ENCODE peak calls at places on chromosomes 11 and 22, in six cellular contexts. A is EH; N is HEK293T; Y is activated T-cell treated with anti-CD3 and anti-CD28 coated beads, Interleukin-2, amount 50 U/mL, for 24 hours; S is heart left ventricle; T is T-helper 17 cell. H is an unnamed sample.

GRCh38 chr11:87528752-87529151 is 491.0 kb downstream of the TMEM135 start:
- DNase-seq in A (no peak), Y (no peak), T (no peak), S (peak; percentile 39), N (no peak), H (no peak)

GRCh38 chr11:108092134-108092533 is 29.2 kb upstream of the ACAT1 start:
- DNase-seq in T (no peak), N (no peak), A (no peak), Y (no peak), S (no peak), H (no peak)

GRCh38 chr22:22959147-22959827 is 71.7 kb downstream of the IGLL5 start:
- DNase-seq in A (peak; percentile 71), N (peak; percentile 77), T (peak; percentile 44), S (peak; percentile 64), Y (peak; percentile 79), H (no peak)

GRCh38 chr11:12110714-12111481 is 508 bp downstream of the MICAL2 start:
- DNase-seq in S (peak; percentile 74), T (peak; percentile 28), N (peak; percentile 35), A (peak; percentile 50), Y (peak; percentile 65), H (peak; percentile 42)

GRCh38 chr11:94851864-94852581 is 83.9 kb downstream of the AMOTL1 start:
- DNase-seq in T (no peak), S (no peak), Y (no peak), N (no peak), A (no peak), H (no peak)

GRCh38 chr22:32082331-32082730 is 39.3 kb downstream of the SLC5A1 start:
- DNase-seq in N (no peak), Y (no peak), A (no peak), T (no peak), S (no peak), H (no peak)

GRCh38 chr11:34358258-34358665 is 452 bp upstream of the ABTB2 start:
- DNase-seq in N (peak; percentile 67), A (peak; percentile 36), T (no peak), Y (no peak), S (peak; percentile 74), H (no peak)

GRCh38 chr11:67372993-67373915 is at the start of gene CLCF1:
- DNase-seq in Y (peak; percentile 66), S (peak; percentile 88), A (peak; percentile 91), N (peak; percentile 68), T (peak; percentile 86), H (peak; percentile 52)

GRCh38 chr22:36925388-36926290 is 12.2 kb downstream of the CSF2RB start:
- DNase-seq in A (peak; percentile 36), N (no peak), T (no peak), Y (no peak), S (no peak), H (no peak)